ENCODE peak calls at places on chromosomes 16 and 17, in six cellular contexts. S, H, M, O, F and G are unnamed samples.

GRCh38 chr16:11405331-11406176 is 60.3 kb downstream of the RMI2 start:
- DNase-seq in S (no peak), H (peak), M (no peak), O (peak), F (peak), G (no peak)

GRCh38 chr17:356671-357434 is 4.2 kb upstream of the RPH3AL start:
- DNase-seq in S (no peak), H (no peak), M (no peak), O (no peak), F (no peak), G (no peak)

GRCh38 chr17:28567604-28568003 is 3.7 kb downstream of the PIGS start:
- DNase-seq in S (no peak), H (no peak), M (no peak), O (no peak), F (no peak), G (no peak)

GRCh38 chr16:64864232-64864803 is 257.5 kb downstream of the CDH11 start:
- DNase-seq in S (no peak), H (no peak), M (no peak), O (no peak), F (peak), G (no peak)

GRCh38 chr17:17220529-17220928 is 14.4 kb upstream of the PLD6 start:
- DNase-seq in S (no peak), H (no peak), M (no peak), O (no peak), F (no peak), G (no peak)

GRCh38 chr17:58120195-58120822 is 27.9 kb upstream of the OR4D1 start:
- DNase-seq in S (peak), H (peak), M (no peak), O (no peak), F (peak), G (peak)

GRCh38 chr17:80474231-80474932 is 2.0 kb downstream of the NPTX1 start:
- DNase-seq in S (no peak), H (peak), M (no peak), O (no peak), F (peak), G (no peak)

GRCh38 chr17:7838291-7839075 is 4.5 kb downstream of the KDM6B start:
- DNase-seq in S (peak), H (peak), M (no peak), O (peak), F (peak), G (no peak)

GRCh38 chr17:57567278-57567677 is 177.8 kb downstream of the CCDC182 start:
- DNase-seq in S (no peak), H (no peak), M (no peak), O (no peak), F (no peak), G (no peak)

GRCh38 chr17:3569534-3570137 is 12.0 kb upstream of the TRPV3 start:
- DNase-seq in S (no peak), H (no peak), M (no peak), O (no peak), F (no peak), G (no peak)

GRCh38 chr17:83132251-83133081 is 53.1 kb downstream of the METRNL start:
- DNase-seq in S (no peak), H (no peak), M (no peak), O (no peak), F (no peak), G (peak)

GRCh38 chr17:18937981-18938691 is 13.8 kb upstream of the SLC5A10 start:
- DNase-seq in S (no peak), H (no peak), M (no peak), O (no peak), F (no peak), G (peak)